ENCODE peak calls at places on chromosomes 2 and 18, in ten cellular contexts. One of them, this sample, is unnamed.
A peak's percentile ranks its signal among the peaks of the same experiment; 100 is the strongest.

GRCh38 chr2:39568561-39569006 is 97.1 kb upstream of the TMEM178A start:
- DNase-seq in hepatocyte: peak; percentile 42
- DNase-seq in fibroblast of lung: peak; percentile 86
- DNase-seq in Panc1: no peak
- DNase-seq in right lobe of liver: no peak
- DNase-seq in stomach: no peak
- DNase-seq in GM23248: peak; percentile 79
- DNase-seq in colonic mucosa: no peak
- DNase-seq in lower lobe of right lung: no peak
- DNase-seq in transverse colon: no peak
- DNase-seq in this sample: no peak

GRCh38 chr2:183996825-183997823 is 601.2 kb upstream of the ZNF804A start:
- DNase-seq in hepatocyte: peak; percentile 38
- DNase-seq in fibroblast of lung: no peak
- DNase-seq in Panc1: no peak
- DNase-seq in right lobe of liver: no peak
- DNase-seq in stomach: peak; percentile 32
- DNase-seq in GM23248: no peak
- DNase-seq in colonic mucosa: peak; percentile 40
- DNase-seq in lower lobe of right lung: no peak
- DNase-seq in transverse colon: no peak
- DNase-seq in this sample: no peak

GRCh38 chr2:241866896-241867631 is 2.5 kb upstream of the RTP5 start:
- DNase-seq in hepatocyte: no peak
- DNase-seq in fibroblast of lung: no peak
- DNase-seq in Panc1: no peak
- DNase-seq in right lobe of liver: no peak
- DNase-seq in stomach: no peak
- DNase-seq in GM23248: no peak
- DNase-seq in colonic mucosa: no peak
- DNase-seq in lower lobe of right lung: no peak
- DNase-seq in transverse colon: no peak
- DNase-seq in this sample: no peak

GRCh38 chr2:188388831-188389230 is 97.2 kb downstream of the GULP1 start:
- DNase-seq in hepatocyte: no peak
- DNase-seq in fibroblast of lung: no peak
- DNase-seq in Panc1: no peak
- DNase-seq in right lobe of liver: no peak
- DNase-seq in stomach: no peak
- DNase-seq in GM23248: no peak
- DNase-seq in colonic mucosa: no peak
- DNase-seq in lower lobe of right lung: no peak
- DNase-seq in transverse colon: no peak
- DNase-seq in this sample: no peak

GRCh38 chr2:57941826-57942225 is 104.8 kb upstream of the VRK2 start:
- DNase-seq in hepatocyte: no peak
- DNase-seq in fibroblast of lung: no peak
- DNase-seq in Panc1: no peak
- DNase-seq in right lobe of liver: no peak
- DNase-seq in stomach: no peak
- DNase-seq in GM23248: no peak
- DNase-seq in colonic mucosa: no peak
- DNase-seq in lower lobe of right lung: no peak
- DNase-seq in transverse colon: no peak
- DNase-seq in this sample: no peak

GRCh38 chr2:133733856-133734255 is 165.6 kb upstream of the NCKAP5 start:
- DNase-seq in hepatocyte: no peak
- DNase-seq in fibroblast of lung: peak; percentile 32
- DNase-seq in Panc1: no peak
- DNase-seq in right lobe of liver: no peak
- DNase-seq in stomach: no peak
- DNase-seq in GM23248: peak; percentile 48
- DNase-seq in colonic mucosa: no peak
- DNase-seq in lower lobe of right lung: no peak
- DNase-seq in transverse colon: no peak
- DNase-seq in this sample: no peak

GRCh38 chr18:63040788-63041410 is 278.7 kb downstream of the BCL2 start:
- DNase-seq in hepatocyte: no peak
- DNase-seq in fibroblast of lung: no peak
- DNase-seq in Panc1: no peak
- DNase-seq in right lobe of liver: no peak
- DNase-seq in stomach: no peak
- DNase-seq in GM23248: no peak
- DNase-seq in colonic mucosa: no peak
- DNase-seq in lower lobe of right lung: no peak
- DNase-seq in transverse colon: no peak
- DNase-seq in this sample: no peak

GRCh38 chr2:226378733-226379132 is 420.9 kb downstream of the IRS1 start:
- DNase-seq in hepatocyte: peak; percentile 47
- DNase-seq in fibroblast of lung: peak; percentile 66
- DNase-seq in Panc1: no peak
- DNase-seq in right lobe of liver: no peak
- DNase-seq in stomach: no peak
- DNase-seq in GM23248: peak; percentile 3
- DNase-seq in colonic mucosa: no peak
- DNase-seq in lower lobe of right lung: no peak
- DNase-seq in transverse colon: no peak
- DNase-seq in this sample: no peak

GRCh38 chr2:228507870-228508269 is 326.4 kb upstream of the SPHKAP start:
- DNase-seq in hepatocyte: no peak
- DNase-seq in fibroblast of lung: peak; percentile 3
- DNase-seq in Panc1: no peak
- DNase-seq in right lobe of liver: no peak
- DNase-seq in stomach: no peak
- DNase-seq in GM23248: peak; percentile 7
- DNase-seq in colonic mucosa: no peak
- DNase-seq in lower lobe of right lung: no peak
- DNase-seq in transverse colon: no peak
- DNase-seq in this sample: no peak

GRCh38 chr2:164764996-164765395 is 76.6 kb downstream of the COBLL1 start:
- DNase-seq in hepatocyte: no peak
- DNase-seq in fibroblast of lung: peak; percentile 2
- DNase-seq in Panc1: no peak
- DNase-seq in right lobe of liver: no peak
- DNase-seq in stomach: no peak
- DNase-seq in GM23248: no peak
- DNase-seq in colonic mucosa: no peak
- DNase-seq in lower lobe of right lung: no peak
- DNase-seq in transverse colon: no peak
- DNase-seq in this sample: no peak
- H3K27me3 ChIP-seq in hepatocyte: no peaks in the 10 kb centered on the region
- H3K27me3 ChIP-seq in fibroblast of lung: no peaks in the 10 kb centered on the region
- H3K27me3 ChIP-seq in Panc1: no peaks in the 10 kb centered on the region
- H3K27me3 ChIP-seq in right lobe of liver: no peaks in the 10 kb centered on the region
- H3K27me3 ChIP-seq in stomach: no peaks in the 10 kb centered on the region
- H3K27me3 ChIP-seq in GM23248: no peaks in the 10 kb centered on the region
- H3K27me3 ChIP-seq in colonic mucosa: no peaks in the 10 kb centered on the region
- H3K27me3 ChIP-seq in lower lobe of right lung: no peaks in the 10 kb centered on the region
- H3K27me3 ChIP-seq in transverse colon: no peaks in the 10 kb centered on the region
- H3K27me3 ChIP-seq in this sample: no peaks in the 10 kb centered on the region

DNA sequence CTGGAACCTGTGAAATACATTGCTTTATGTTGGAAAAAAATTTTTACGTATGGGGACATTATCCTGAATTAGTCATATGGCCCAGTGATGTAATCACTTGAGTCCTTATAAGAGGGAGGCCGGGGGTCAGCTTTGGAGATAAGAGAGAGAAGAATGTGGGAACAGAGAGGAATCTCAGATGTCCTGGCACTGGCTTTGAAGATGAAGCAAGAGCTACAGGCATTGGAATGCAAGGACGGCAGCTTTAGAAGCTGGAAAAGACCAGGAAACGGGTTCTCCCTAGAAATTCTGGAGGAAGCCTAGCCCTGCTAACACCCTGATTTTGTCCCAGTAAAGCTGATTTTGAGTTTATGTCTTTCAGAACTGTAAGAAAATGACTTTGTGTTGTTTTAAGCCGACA is 1129.9 kb upstream of the GYPC start:
- DNase-seq in hepatocyte: peak; percentile 14
- DNase-seq in fibroblast of lung: no peak
- DNase-seq in Panc1: no peak
- DNase-seq in right lobe of liver: no peak
- DNase-seq in stomach: no peak
- DNase-seq in GM23248: no peak
- DNase-seq in colonic mucosa: no peak
- DNase-seq in lower lobe of right lung: no peak
- DNase-seq in transverse colon: no peak
- DNase-seq in this sample: no peak
- H3K9me3 ChIP-seq in hepatocyte: no peaks in the 10 kb centered on the region
- H3K9me3 ChIP-seq in fibroblast of lung: no peaks in the 10 kb centered on the region
- H3K9me3 ChIP-seq in Panc1: no peaks in the 10 kb centered on the region
- H3K9me3 ChIP-seq in right lobe of liver: no peaks in the 10 kb centered on the region
- H3K9me3 ChIP-seq in stomach: no peaks in the 10 kb centered on the region
- H3K9me3 ChIP-seq in GM23248: peaks cover under 1% of the 10 kb centered on the region
- H3K9me3 ChIP-seq in colonic mucosa: no peaks in the 10 kb centered on the region
- H3K9me3 ChIP-seq in lower lobe of right lung: no peaks in the 10 kb centered on the region
- H3K9me3 ChIP-seq in transverse colon: no peaks in the 10 kb centered on the region
- H3K9me3 ChIP-seq in this sample: no peaks in the 10 kb centered on the region

DNA sequence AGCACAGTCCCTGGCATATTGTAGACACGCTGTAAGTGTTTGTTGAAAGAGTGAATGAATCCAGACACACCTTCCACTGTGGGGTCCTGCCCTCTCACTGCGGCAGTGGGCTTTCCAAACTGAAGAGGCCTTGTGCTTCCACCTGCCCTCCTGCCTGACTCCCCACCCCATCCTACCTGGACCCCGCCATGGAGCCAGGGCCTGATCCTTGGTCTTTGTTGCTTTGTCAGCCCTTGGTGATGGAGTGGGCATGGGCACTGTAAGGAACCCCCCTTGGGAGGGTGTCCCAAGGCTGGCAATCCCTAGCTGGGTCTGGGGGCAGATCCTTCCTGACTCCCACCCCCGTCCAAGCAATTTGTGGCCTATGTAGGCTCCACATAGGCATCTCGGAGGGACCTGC is 33.1 kb downstream of the KLHL29 start:
- DNase-seq in hepatocyte: no peak
- DNase-seq in fibroblast of lung: no peak
- DNase-seq in Panc1: no peak
- DNase-seq in right lobe of liver: peak; percentile 13
- DNase-seq in stomach: peak; percentile 7
- DNase-seq in GM23248: no peak
- DNase-seq in colonic mucosa: no peak
- DNase-seq in lower lobe of right lung: no peak
- DNase-seq in transverse colon: no peak
- DNase-seq in this sample: no peak
- H3K4me3 ChIP-seq in hepatocyte: no peak overlapping the region
- H3K4me3 ChIP-seq in fibroblast of lung: no peak overlapping the region
- H3K4me3 ChIP-seq in Panc1: no peak overlapping the region
- H3K4me3 ChIP-seq in right lobe of liver: no peak overlapping the region
- H3K4me3 ChIP-seq in stomach: no peak overlapping the region
- H3K4me3 ChIP-seq in GM23248: peak overlapping the region; percentile 9
- H3K4me3 ChIP-seq in colonic mucosa: no peak overlapping the region
- H3K4me3 ChIP-seq in lower lobe of right lung: no peak overlapping the region
- H3K4me3 ChIP-seq in transverse colon: no peak overlapping the region
- H3K4me3 ChIP-seq in this sample: no peak overlapping the region

DNA sequence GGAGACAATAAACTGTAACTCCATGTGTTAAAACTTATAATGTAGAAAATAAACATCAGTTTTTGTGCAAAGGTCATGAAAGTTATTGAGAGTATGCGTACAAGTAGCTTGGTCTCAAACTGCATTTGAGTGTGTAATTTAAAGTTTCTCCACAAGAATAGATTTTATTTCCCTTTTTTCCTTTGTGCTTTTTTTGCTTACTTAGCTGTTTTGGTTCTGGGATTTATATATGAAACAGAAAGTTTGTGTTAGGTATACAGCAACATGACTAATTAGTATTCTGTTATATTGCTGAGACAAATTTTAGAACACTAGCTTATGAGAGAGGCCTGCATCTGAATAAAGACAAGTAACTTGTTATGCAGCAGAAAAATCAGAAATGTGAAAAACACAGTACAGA is 67.5 kb downstream of the GTF2A1L start:
- DNase-seq in hepatocyte: no peak
- DNase-seq in fibroblast of lung: no peak
- DNase-seq in Panc1: no peak
- DNase-seq in right lobe of liver: no peak
- DNase-seq in stomach: no peak
- DNase-seq in GM23248: no peak
- DNase-seq in colonic mucosa: no peak
- DNase-seq in lower lobe of right lung: no peak
- DNase-seq in transverse colon: no peak
- DNase-seq in this sample: no peak
- H3K27me3 ChIP-seq in hepatocyte: no peaks in the 10 kb centered on the region
- H3K27me3 ChIP-seq in fibroblast of lung: no peaks in the 10 kb centered on the region
- H3K27me3 ChIP-seq in Panc1: peaks cover 4% of the 10 kb centered on the region
- H3K27me3 ChIP-seq in right lobe of liver: no peaks in the 10 kb centered on the region
- H3K27me3 ChIP-seq in stomach: no peaks in the 10 kb centered on the region
- H3K27me3 ChIP-seq in GM23248: no peaks in the 10 kb centered on the region
- H3K27me3 ChIP-seq in colonic mucosa: no peaks in the 10 kb centered on the region
- H3K27me3 ChIP-seq in lower lobe of right lung: no peaks in the 10 kb centered on the region
- H3K27me3 ChIP-seq in transverse colon: no peaks in the 10 kb centered on the region
- H3K27me3 ChIP-seq in this sample: no peaks in the 10 kb centered on the region

DNA sequence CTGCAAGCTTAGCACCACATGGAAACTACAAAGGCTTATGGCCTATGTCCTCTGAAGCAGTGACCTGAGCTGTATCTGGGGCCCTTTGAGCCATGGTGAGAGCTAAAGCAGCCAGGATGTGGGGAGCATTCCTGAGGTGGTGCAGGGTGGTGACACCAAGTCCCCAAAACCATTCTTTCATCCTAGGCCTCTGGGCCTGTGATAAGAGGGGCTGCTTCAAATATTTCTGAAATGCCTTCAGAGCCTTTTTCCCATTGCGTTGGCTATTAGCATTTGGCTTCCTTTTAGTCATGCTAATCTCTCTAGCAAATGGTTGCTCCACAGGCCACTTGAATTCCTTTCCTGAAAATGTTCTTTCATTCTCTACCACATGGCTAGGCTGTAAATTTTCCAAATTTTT is 13.4 kb downstream of the CCDC150 start:
- DNase-seq in hepatocyte: no peak
- DNase-seq in fibroblast of lung: no peak
- DNase-seq in Panc1: no peak
- DNase-seq in right lobe of liver: no peak
- DNase-seq in stomach: no peak
- DNase-seq in GM23248: no peak
- DNase-seq in colonic mucosa: no peak
- DNase-seq in lower lobe of right lung: no peak
- DNase-seq in transverse colon: no peak
- DNase-seq in this sample: no peak
- H3K9me3 ChIP-seq in hepatocyte: peaks cover 5% of the 10 kb centered on the region
- H3K9me3 ChIP-seq in fibroblast of lung: no peaks in the 10 kb centered on the region
- H3K9me3 ChIP-seq in Panc1: peaks cover 50% of the 10 kb centered on the region
- H3K9me3 ChIP-seq in right lobe of liver: peaks cover 5% of the 10 kb centered on the region
- H3K9me3 ChIP-seq in stomach: peaks cover 7% of the 10 kb centered on the region
- H3K9me3 ChIP-seq in GM23248: no peaks in the 10 kb centered on the region
- H3K9me3 ChIP-seq in colonic mucosa: no peaks in the 10 kb centered on the region
- H3K9me3 ChIP-seq in lower lobe of right lung: peaks cover 32% of the 10 kb centered on the region
- H3K9me3 ChIP-seq in transverse colon: peaks cover 36% of the 10 kb centered on the region
- H3K9me3 ChIP-seq in this sample: peaks cover 8% of the 10 kb centered on the region

DNA sequence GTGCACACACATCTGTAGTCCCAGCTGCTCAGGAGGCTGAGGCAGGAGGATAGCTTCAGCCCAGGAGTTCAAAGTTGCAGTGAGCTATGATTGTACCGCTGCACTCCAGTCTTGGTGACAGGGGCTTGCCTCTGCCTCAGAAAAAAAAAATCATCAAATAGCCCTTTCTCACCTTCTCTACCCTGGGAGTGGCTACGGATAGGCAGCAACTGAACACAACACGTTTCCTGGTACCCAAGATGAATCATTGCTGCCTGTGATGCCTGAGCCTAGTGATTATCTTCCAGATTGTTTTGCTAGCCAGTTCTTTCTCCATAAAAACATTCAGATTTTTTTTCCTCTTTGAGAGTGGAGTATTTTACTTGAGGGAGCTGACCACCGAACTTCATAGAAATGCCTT is 13.5 kb downstream of the INPP4A start:
- DNase-seq in hepatocyte: no peak
- DNase-seq in fibroblast of lung: no peak
- DNase-seq in Panc1: no peak
- DNase-seq in right lobe of liver: no peak
- DNase-seq in stomach: no peak
- DNase-seq in GM23248: peak; percentile 64
- DNase-seq in colonic mucosa: no peak
- DNase-seq in lower lobe of right lung: no peak
- DNase-seq in transverse colon: no peak
- DNase-seq in this sample: no peak
- H3K4me3 ChIP-seq in hepatocyte: no peak overlapping the region
- H3K4me3 ChIP-seq in fibroblast of lung: no peak overlapping the region
- H3K4me3 ChIP-seq in Panc1: no peak overlapping the region
- H3K4me3 ChIP-seq in right lobe of liver: no peak overlapping the region
- H3K4me3 ChIP-seq in stomach: no peak overlapping the region
- H3K4me3 ChIP-seq in GM23248: no peak overlapping the region
- H3K4me3 ChIP-seq in colonic mucosa: no peak overlapping the region
- H3K4me3 ChIP-seq in lower lobe of right lung: no peak overlapping the region
- H3K4me3 ChIP-seq in transverse colon: no peak overlapping the region
- H3K4me3 ChIP-seq in this sample: no peak overlapping the region